ENCODE peak calls at places on chromosomes 7 and 10, in nine cellular contexts. One of them, this sample, is unnamed.

GRCh38 chr7:36637417-36637816 is 86.9 kb downstream of the AOAH start:
- DNase-seq in HCT116: no peak
- DNase-seq in kidney epithelial cell: no peak
- DNase-seq in adrenal gland: no peak
- DNase-seq in retinal pigment epithelial cell: no peak
- DNase-seq in sigmoid colon: no peak
- DNase-seq in AG10803: no peak
- DNase-seq in colonic mucosa: no peak
- DNase-seq in heart right ventricle: no peak
- DNase-seq in this sample: no peak

GRCh38 chr10:127997937-127998336 is 91.0 kb downstream of the PTPRE start:
- DNase-seq in adrenal gland: no peak
- DNase-seq in kidney epithelial cell: no peak
- DNase-seq in sigmoid colon: peak
- DNase-seq in HCT116: no peak
- DNase-seq in colonic mucosa: no peak
- DNase-seq in AG10803: no peak
- DNase-seq in heart right ventricle: no peak
- DNase-seq in retinal pigment epithelial cell: no peak
- DNase-seq in this sample: no peak

GRCh38 chr10:103983367-103983911 is 16.5 kb downstream of the SLK start:
- DNase-seq in retinal pigment epithelial cell: no peak
- DNase-seq in colonic mucosa: no peak
- DNase-seq in HCT116: no peak
- DNase-seq in AG10803: no peak
- DNase-seq in adrenal gland: no peak
- DNase-seq in sigmoid colon: no peak
- DNase-seq in kidney epithelial cell: no peak
- DNase-seq in heart right ventricle: no peak
- DNase-seq in this sample: no peak

GRCh38 chr7:129385116-129385515 is 49.1 kb upstream of the STRIP2 start:
- DNase-seq in heart right ventricle: no peak
- DNase-seq in colonic mucosa: no peak
- DNase-seq in retinal pigment epithelial cell: no peak
- DNase-seq in sigmoid colon: no peak
- DNase-seq in AG10803: no peak
- DNase-seq in adrenal gland: no peak
- DNase-seq in HCT116: no peak
- DNase-seq in kidney epithelial cell: no peak
- DNase-seq in this sample: no peak

GRCh38 chr7:98229991-98230745 is 18.9 kb downstream of the BHLHA15 start:
- DNase-seq in heart right ventricle: no peak
- DNase-seq in colonic mucosa: no peak
- DNase-seq in AG10803: no peak
- DNase-seq in HCT116: no peak
- DNase-seq in sigmoid colon: no peak
- DNase-seq in retinal pigment epithelial cell: no peak
- DNase-seq in adrenal gland: no peak
- DNase-seq in kidney epithelial cell: no peak
- DNase-seq in this sample: no peak

GRCh38 chr10:123381271-123381670 is 227.1 kb downstream of the BUB3 start:
- DNase-seq in colonic mucosa: no peak
- DNase-seq in heart right ventricle: no peak
- DNase-seq in AG10803: no peak
- DNase-seq in adrenal gland: peak
- DNase-seq in sigmoid colon: no peak
- DNase-seq in retinal pigment epithelial cell: no peak
- DNase-seq in HCT116: no peak
- DNase-seq in kidney epithelial cell: no peak
- DNase-seq in this sample: no peak

GRCh38 chr7:102223175-102223574 is 63.5 kb upstream of the SH2B2 start:
- DNase-seq in heart right ventricle: no peak
- DNase-seq in adrenal gland: no peak
- DNase-seq in retinal pigment epithelial cell: no peak
- DNase-seq in colonic mucosa: no peak
- DNase-seq in HCT116: no peak
- DNase-seq in kidney epithelial cell: no peak
- DNase-seq in AG10803: no peak
- DNase-seq in sigmoid colon: no peak
- DNase-seq in this sample: no peak

GRCh38 chr7:77525231-77525630 is 11.9 kb upstream of the PTPN12 start:
- DNase-seq in colonic mucosa: no peak
- DNase-seq in retinal pigment epithelial cell: no peak
- DNase-seq in AG10803: peak
- DNase-seq in adrenal gland: no peak
- DNase-seq in kidney epithelial cell: no peak
- DNase-seq in sigmoid colon: no peak
- DNase-seq in HCT116: no peak
- DNase-seq in heart right ventricle: no peak
- DNase-seq in this sample: no peak

GRCh38 chr10:51524041-51524440 is 175.4 kb downstream of the CSTF2T start:
- DNase-seq in HCT116: no peak
- DNase-seq in adrenal gland: no peak
- DNase-seq in colonic mucosa: no peak
- DNase-seq in AG10803: peak
- DNase-seq in kidney epithelial cell: no peak
- DNase-seq in sigmoid colon: no peak
- DNase-seq in retinal pigment epithelial cell: no peak
- DNase-seq in heart right ventricle: no peak
- DNase-seq in this sample: no peak

GRCh38 chr7:149422065-149422913 is 38.6 kb downstream of the ZNF777 start:
- DNase-seq in heart right ventricle: peak
- DNase-seq in colonic mucosa: peak
- DNase-seq in adrenal gland: peak
- DNase-seq in sigmoid colon: no peak
- DNase-seq in kidney epithelial cell: peak
- DNase-seq in AG10803: peak
- DNase-seq in retinal pigment epithelial cell: no peak
- DNase-seq in HCT116: peak
- DNase-seq in this sample: no peak

GRCh38 chr10:122044713-122045112 is 55.8 kb downstream of the TACC2 start:
- DNase-seq in colonic mucosa: peak
- DNase-seq in HCT116: no peak
- DNase-seq in retinal pigment epithelial cell: no peak
- DNase-seq in AG10803: peak
- DNase-seq in heart right ventricle: no peak
- DNase-seq in sigmoid colon: peak
- DNase-seq in adrenal gland: no peak
- DNase-seq in kidney epithelial cell: no peak
- DNase-seq in this sample: no peak

GRCh38 chr10:129280103-129280502 is 186.9 kb upstream of the MGMT start:
- DNase-seq in retinal pigment epithelial cell: no peak
- DNase-seq in HCT116: no peak
- DNase-seq in colonic mucosa: no peak
- DNase-seq in kidney epithelial cell: no peak
- DNase-seq in adrenal gland: no peak
- DNase-seq in sigmoid colon: no peak
- DNase-seq in AG10803: no peak
- DNase-seq in heart right ventricle: no peak
- DNase-seq in this sample: no peak

GRCh38 chr7:55020481-55020871 is 1.7 kb downstream of the EGFR start:
- DNase-seq in heart right ventricle: no peak
- DNase-seq in HCT116: no peak
- DNase-seq in kidney epithelial cell: no peak
- DNase-seq in AG10803: peak
- DNase-seq in sigmoid colon: peak
- DNase-seq in colonic mucosa: peak
- DNase-seq in retinal pigment epithelial cell: peak
- DNase-seq in adrenal gland: peak
- DNase-seq in this sample: no peak

GRCh38 chr7:55024776-55025175 is 6.0 kb downstream of the EGFR start:
- DNase-seq in sigmoid colon: no peak
- DNase-seq in retinal pigment epithelial cell: no peak
- DNase-seq in HCT116: no peak
- DNase-seq in heart right ventricle: no peak
- DNase-seq in colonic mucosa: no peak
- DNase-seq in adrenal gland: no peak
- DNase-seq in AG10803: peak
- DNase-seq in kidney epithelial cell: no peak
- DNase-seq in this sample: no peak

GRCh38 chr7:55021951-55022617 is 3.3 kb downstream of the EGFR start:
- DNase-seq in heart right ventricle: no peak
- DNase-seq in colonic mucosa: no peak
- DNase-seq in sigmoid colon: no peak
- DNase-seq in retinal pigment epithelial cell: no peak
- DNase-seq in kidney epithelial cell: no peak
- DNase-seq in AG10803: peak
- DNase-seq in HCT116: no peak
- DNase-seq in adrenal gland: no peak
- DNase-seq in this sample: no peak

GRCh38 chr7:55021053-55021452 is 2.2 kb downstream of the EGFR start:
- DNase-seq in retinal pigment epithelial cell: no peak
- DNase-seq in sigmoid colon: no peak
- DNase-seq in adrenal gland: no peak
- DNase-seq in colonic mucosa: no peak
- DNase-seq in kidney epithelial cell: no peak
- DNase-seq in heart right ventricle: no peak
- DNase-seq in AG10803: no peak
- DNase-seq in HCT116: no peak
- DNase-seq in this sample: no peak

GRCh38 chr7:55022618-55022985 is 3.8 kb downstream of the EGFR start:
- DNase-seq in AG10803: no peak
- DNase-seq in retinal pigment epithelial cell: no peak
- DNase-seq in colonic mucosa: no peak
- DNase-seq in adrenal gland: no peak
- DNase-seq in heart right ventricle: no peak
- DNase-seq in HCT116: no peak
- DNase-seq in kidney epithelial cell: no peak
- DNase-seq in sigmoid colon: no peak
- DNase-seq in this sample: no peak
- H3K4me3 ChIP-seq in AG10803: peak
- H3K4me3 ChIP-seq in retinal pigment epithelial cell: no peak
- H3K4me3 ChIP-seq in colonic mucosa: no peak
- H3K4me3 ChIP-seq in adrenal gland: no peak
- H3K4me3 ChIP-seq in heart right ventricle: no peak
- H3K4me3 ChIP-seq in HCT116: no peak
- H3K4me3 ChIP-seq in kidney epithelial cell: no peak
- H3K4me3 ChIP-seq in sigmoid colon: no peak
- H3K4me3 ChIP-seq in this sample: peak

DNA sequence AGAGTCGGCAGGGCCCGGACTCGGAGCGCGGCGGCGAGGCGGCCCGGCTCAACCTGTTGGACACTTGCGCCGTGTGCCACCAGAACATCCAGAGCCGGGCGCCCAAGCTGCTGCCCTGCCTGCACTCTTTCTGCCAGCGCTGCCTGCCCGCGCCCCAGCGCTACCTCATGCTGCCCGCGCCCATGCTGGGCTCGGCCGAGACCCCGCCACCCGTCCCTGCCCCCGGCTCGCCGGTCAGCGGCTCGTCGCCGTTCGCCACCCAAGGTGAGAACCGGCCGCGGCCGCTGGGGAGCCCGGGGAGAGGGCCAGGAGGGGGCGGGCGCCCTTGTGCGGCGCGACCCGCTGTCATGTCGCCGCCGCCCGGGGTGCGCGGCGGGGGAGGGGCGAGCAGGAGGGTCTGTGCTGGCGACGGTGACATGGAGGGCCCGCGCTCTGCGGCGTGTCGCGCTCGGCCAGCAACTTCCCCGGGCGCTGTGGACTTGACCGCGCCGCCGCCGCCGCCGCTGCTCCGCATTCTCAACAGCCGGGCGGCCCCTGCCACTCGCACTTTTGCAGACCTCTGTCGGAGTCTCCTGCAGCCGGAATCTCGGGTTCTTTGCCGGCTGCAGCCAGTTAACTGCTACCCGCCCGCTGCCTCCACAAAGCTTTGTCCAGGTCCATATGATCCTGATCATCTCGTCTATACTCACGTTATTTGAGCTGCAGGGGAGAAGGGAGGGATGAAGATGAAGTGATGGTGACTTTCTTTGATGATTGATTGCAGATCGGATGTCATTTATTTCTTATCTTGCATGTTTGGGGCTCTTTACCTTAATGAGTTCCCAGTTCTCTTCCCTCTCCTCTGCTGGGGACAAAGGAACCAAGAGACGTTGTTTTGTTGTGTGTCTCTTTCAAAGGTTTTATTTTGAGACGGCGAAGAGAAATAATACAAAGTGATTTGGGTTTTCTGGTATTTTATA is 869 bp downstream of the TRIM24 start:
- DNase-seq in kidney epithelial cell: no peak
- DNase-seq in retinal pigment epithelial cell: no peak
- DNase-seq in heart right ventricle: peak
- DNase-seq in sigmoid colon: peak
- DNase-seq in colonic mucosa: peak
- DNase-seq in HCT116: no peak
- DNase-seq in adrenal gland: peak
- DNase-seq in AG10803: peak
- DNase-seq in this sample: peak
- TF ChIP-seq CTCF in kidney epithelial cell: no peak
- TF ChIP-seq CTCF in retinal pigment epithelial cell: no peak
- TF ChIP-seq CTCF in heart right ventricle: peak
- TF ChIP-seq CTCF in sigmoid colon: no peak
- TF ChIP-seq CTCF in colonic mucosa: no peak
- TF ChIP-seq CTCF in HCT116: no peak
- TF ChIP-seq CTCF in adrenal gland: no peak
- TF ChIP-seq CTCF in AG10803: no peak
- TF ChIP-seq CTCF in this sample: no peak

DNA sequence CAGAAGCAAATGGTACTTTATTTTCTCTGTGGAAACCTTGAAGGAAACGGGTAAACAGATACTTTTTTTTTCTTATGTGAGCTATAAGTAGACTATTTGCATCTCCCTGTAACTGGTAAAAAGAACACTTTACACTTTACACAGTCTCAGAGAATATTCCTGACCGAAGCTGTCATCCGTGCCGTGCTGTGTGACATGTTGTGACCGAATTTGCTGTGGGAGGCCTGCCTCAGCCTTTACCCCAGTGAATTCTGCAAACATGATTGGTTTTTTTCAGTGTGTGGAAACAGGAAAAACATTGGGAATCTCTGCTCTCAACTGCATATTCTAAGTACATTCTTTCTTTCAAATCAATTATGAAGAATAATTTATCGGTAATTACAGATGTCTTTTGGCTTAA is 291.2 kb downstream of the CAMK1D start:
- DNase-seq in sigmoid colon: no peak
- DNase-seq in AG10803: no peak
- DNase-seq in adrenal gland: no peak
- DNase-seq in HCT116: no peak
- DNase-seq in colonic mucosa: no peak
- DNase-seq in kidney epithelial cell: no peak
- DNase-seq in heart right ventricle: no peak
- DNase-seq in retinal pigment epithelial cell: no peak
- DNase-seq in this sample: no peak
- H3K4me3 ChIP-seq in sigmoid colon: no peak
- H3K4me3 ChIP-seq in AG10803: no peak
- H3K4me3 ChIP-seq in adrenal gland: no peak
- H3K4me3 ChIP-seq in HCT116: no peak
- H3K4me3 ChIP-seq in colonic mucosa: no peak
- H3K4me3 ChIP-seq in kidney epithelial cell: no peak
- H3K4me3 ChIP-seq in heart right ventricle: no peak
- H3K4me3 ChIP-seq in retinal pigment epithelial cell: no peak
- H3K4me3 ChIP-seq in this sample: no peak

DNA sequence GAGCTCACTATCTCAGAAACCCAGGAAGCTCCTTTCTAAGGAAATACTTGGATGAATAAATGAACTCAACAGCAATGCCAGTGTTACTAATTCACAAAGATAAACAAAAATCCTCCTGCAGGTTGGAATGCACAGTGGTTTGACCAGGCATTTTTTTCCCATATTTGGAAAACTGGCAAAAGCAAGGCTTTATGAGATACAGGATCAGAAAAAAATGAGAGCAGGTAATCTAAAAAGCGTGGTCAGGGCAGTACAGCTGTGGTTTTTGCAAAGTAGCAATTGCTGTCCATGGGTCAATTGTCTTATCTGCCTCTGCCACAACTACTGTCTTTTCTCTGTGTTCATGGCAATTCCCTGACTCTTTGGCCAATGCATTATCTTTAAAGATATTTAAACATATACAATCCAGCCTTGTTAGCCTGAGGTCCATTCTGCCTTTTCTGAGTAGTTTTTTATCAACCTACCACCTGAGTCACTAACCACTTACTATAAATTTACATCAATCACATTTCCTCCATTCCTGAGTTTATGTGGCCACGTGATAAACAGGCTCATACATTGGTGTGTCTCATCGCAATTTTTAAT is 564.5 kb upstream of the IGFBP3 start:
- DNase-seq in colonic mucosa: no peak
- DNase-seq in HCT116: no peak
- DNase-seq in kidney epithelial cell: peak
- DNase-seq in retinal pigment epithelial cell: no peak
- DNase-seq in sigmoid colon: no peak
- DNase-seq in heart right ventricle: no peak
- DNase-seq in adrenal gland: no peak
- DNase-seq in AG10803: peak
- DNase-seq in this sample: no peak
- TF ChIP-seq CTCF in colonic mucosa: no peak
- TF ChIP-seq CTCF in HCT116: peak
- TF ChIP-seq CTCF in kidney epithelial cell: peak
- TF ChIP-seq CTCF in retinal pigment epithelial cell: peak
- TF ChIP-seq CTCF in sigmoid colon: no peak
- TF ChIP-seq CTCF in heart right ventricle: no peak
- TF ChIP-seq CTCF in adrenal gland: no peak
- TF ChIP-seq CTCF in AG10803: peak
- TF ChIP-seq CTCF in this sample: no peak